ENCODE peak calls at places on chromosomes 5 and 9, in six cellular contexts. E is mesendoderm; B is stimulated activated CD8-positive, alpha-beta memory T cell treated with anti-CD3 and anti-CD28 coated beads, Interleukin-4, amount 100 ng/mL, for 24 hours; A is HuH-7.5; D is nephron progenitor cell; V is H9. O is an unnamed sample.

GRCh38 chr5:73764586-73764985 is 138.6 kb downstream of the ARHGEF28 start:
- DNase-seq in E (no peak), B (no peak), A (no peak), D (no peak), V (no peak), O (no peak)

GRCh38 chr5:75681125-75681830 is 36.0 kb downstream of the POC5 start:
- DNase-seq in E (peak; percentile 30), B (no peak), A (no peak), D (no peak), V (no peak), O (no peak)

GRCh38 chr5:143987264-143987663 is 175.3 kb downstream of the HMHB1 start:
- DNase-seq in E (no peak), B (no peak), A (no peak), D (no peak), V (no peak), O (no peak)

GRCh38 chr5:180135128-180135955 is 63.8 kb upstream of the RNF130 start:
- DNase-seq in E (no peak), B (peak; percentile 19), A (no peak), D (no peak), V (no peak), O (peak; percentile 67)

GRCh38 chr9:81822263-81822865 is 105.9 kb upstream of the SPATA31D4 start:
- DNase-seq in E (no peak), B (no peak), A (no peak), D (no peak), V (no peak), O (no peak)

GRCh38 chr9:109107402-109108240 is 12.1 kb downstream of the TMEM245 start:
- DNase-seq in E (peak; percentile 50), B (no peak), A (no peak), D (no peak), V (no peak), O (no peak)

GRCh38 chr5:147963436-147963835 is 57.1 kb upstream of the C5orf46 start:
- DNase-seq in E (no peak), B (no peak), A (no peak), D (no peak), V (no peak), O (no peak)

GRCh38 chr9:132849168-132849831 is 28.8 kb downstream of the AK8 start:
- DNase-seq in E (no peak), B (no peak), A (no peak), D (no peak), V (no peak), O (no peak)

GRCh38 chr5:177389368-177390169 is 5.3 kb downstream of the SLC34A1 start:
- DNase-seq in E (peak; percentile 69), B (no peak), A (no peak), D (no peak), V (peak; percentile 42), O (no peak)

GRCh38 chr9:70902705-70903131 is 218.7 kb downstream of the TRPM3 start:
- DNase-seq in E (peak; percentile 20), B (no peak), A (no peak), D (no peak), V (no peak), O (no peak)

GRCh38 chr5:136192526-136193395 is at the start of gene SMIM32:
- DNase-seq in E (peak; percentile 77), B (no peak), A (no peak), D (peak; percentile 73), V (peak; percentile 65), O (no peak)